ENCODE peak calls at places on chromosomes 6 and 20, in six cellular contexts. I is esophagus squamous epithelium, A is psoas muscle, C is breast epithelium, M is right cardiac atrium, P is tibial nerve. X is an unnamed sample.

GRCh38 chr6:80356000-80356399 is 249.5 kb downstream of the BCKDHB start:
- DNase-seq in C (no peak), A (no peak), P (no peak), I (no peak), M (no peak), X (no peak)

GRCh38 chr6:108940741-108941140 is 92.5 kb downstream of the ARMC2 start:
- DNase-seq in I (no peak), P (no peak), C (no peak), A (no peak), M (no peak), X (no peak)

GRCh38 chr6:18431581-18431980 is 44.4 kb downstream of the RNF144B start:
- DNase-seq in A (no peak), I (no peak), C (no peak), M (no peak), P (no peak), X (no peak)

GRCh38 chr20:10716855-10717254 is 43.1 kb upstream of the JAG1 start:
- DNase-seq in A (no peak), C (no peak), P (no peak), M (no peak), I (no peak), X (no peak)

GRCh38 chr6:81806793-81807565 is 54.5 kb upstream of the TENT5A start:
- DNase-seq in C (no peak), A (no peak), I (no peak), P (no peak), M (no peak), X (no peak)

GRCh38 chr6:11835065-11835464 is 56.5 kb upstream of the ADTRP start:
- DNase-seq in C (no peak), I (no peak), A (no peak), M (no peak), P (no peak), X (no peak)

GRCh38 chr20:17541996-17542395 is 10.8 kb upstream of the BFSP1 start:
- DNase-seq in M (no peak), A (no peak), C (no peak), I (no peak), P (no peak), X (no peak)

GRCh38 chr20:58598271-58599015 is 52.6 kb upstream of the STX16 start:
- DNase-seq in I (no peak), A (peak; percentile 77), C (no peak), P (no peak), M (peak; percentile 88), X (no peak)

GRCh38 chr20:8310618-8311017 is 178.6 kb downstream of the PLCB1 start:
- DNase-seq in M (no peak), P (no peak), I (no peak), C (no peak), A (no peak), X (no peak)

GRCh38 chr6:133432021-133432989 is 191.1 kb downstream of the EYA4 start:
- DNase-seq in M (no peak), P (no peak), I (no peak), C (no peak), A (peak; percentile 77), X (no peak)

GRCh38 chr6:128597956-128598355 is 77.6 kb upstream of the PTPRK start:
- DNase-seq in A (no peak), I (no peak), C (no peak), M (no peak), P (no peak), X (no peak)

GRCh38 chr6:121944361-121944760 is 455.1 kb upstream of the HSF2 start:
- DNase-seq in A (no peak), M (no peak), C (no peak), I (no peak), P (no peak), X (no peak)

GRCh38 chr20:60239981-60240380 is 281.8 kb downstream of the CDH26 start:
- DNase-seq in C (no peak), I (no peak), P (no peak), M (no peak), A (no peak), X (no peak)

GRCh38 chr6:137363805-137364138 is 130.4 kb downstream of the OLIG3 start:
- DNase-seq in P (no peak), A (no peak), C (no peak), I (no peak), M (no peak), X (no peak)

GRCh38 chr20:47379433-47380150 is 23.1 kb upstream of the ZMYND8 start:
- DNase-seq in M (no peak), P (no peak), C (no peak), A (no peak), I (no peak), X (no peak)

GRCh38 chr6:35970181-35970580 is 49.3 kb upstream of the SRPK1 start:
- DNase-seq in A (no peak), M (no peak), C (no peak), I (no peak), P (no peak), X (no peak)

GRCh38 chr20:53668981-53669380 is 75.3 kb upstream of the ZNF217 start:
- DNase-seq in C (no peak), A (no peak), I (no peak), M (no peak), P (no peak), X (no peak)

GRCh38 chr6:56668158-56668557 is 25.5 kb upstream of the DST start:
- DNase-seq in I (no peak), C (no peak), A (no peak), P (no peak), M (no peak), X (no peak)
- H3K27ac ChIP-seq in I (peak overlapping the region; percentile 18), C (peak overlapping the region; percentile 90), A (peak overlapping the region; percentile 94), P (no peak overlapping the region), M (no peak overlapping the region), X (no peak overlapping the region)

DNA sequence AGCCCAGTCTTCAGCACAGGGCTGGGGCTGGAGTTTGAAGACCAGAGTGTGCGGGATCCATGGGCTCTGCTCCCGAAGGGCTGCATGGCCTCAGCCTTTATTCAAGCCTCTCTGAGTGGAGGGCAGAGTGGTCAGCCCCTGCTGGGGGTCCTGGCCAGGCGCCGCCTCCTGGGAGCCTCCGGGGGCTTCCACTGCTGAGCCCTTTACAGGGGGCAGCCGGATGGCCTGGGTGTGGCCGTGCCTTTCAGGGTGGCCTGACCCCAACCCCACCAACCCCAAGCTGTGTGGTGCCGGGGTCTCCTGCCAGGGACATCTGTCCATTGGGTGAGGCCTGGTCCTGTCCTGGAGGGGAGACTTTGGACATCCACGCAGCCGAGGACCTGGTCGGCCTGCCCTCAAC is 76.0 kb upstream of the SLCO4A1 start:
- DNase-seq in P (no peak), M (no peak), C (no peak), A (no peak), I (no peak), X (no peak)
- H3K27me3 ChIP-seq in P (no peaks in the 10 kb centered on the region), M (no peaks in the 10 kb centered on the region), C (peaks cover 74% of the 10 kb centered on the region), A (no peaks in the 10 kb centered on the region), I (peaks cover 2% of the 10 kb centered on the region), X (no peaks in the 10 kb centered on the region)

GRCh38 chr20:32199006-32199405 is 8.5 kb downstream of the PLAGL2 start:
- DNase-seq in P (no peak), C (no peak), I (no peak), M (no peak), A (no peak), X (no peak)

GRCh38 chr20:32204485-32205115 is 2.9 kb downstream of the PLAGL2 start:
- DNase-seq in P (no peak), M (no peak), I (no peak), A (no peak), C (no peak), X (no peak)

GRCh38 chr20:32203556-32204484 is 3.7 kb downstream of the PLAGL2 start:
- DNase-seq in P (no peak), I (no peak), C (peak; percentile 70), A (no peak), M (no peak), X (no peak)

GRCh38 chr20:32201296-32201976 is 6.1 kb downstream of the PLAGL2 start:
- DNase-seq in A (no peak), M (no peak), P (no peak), I (no peak), C (no peak), X (no peak)

GRCh38 chr20:32201977-32202363 is 5.6 kb downstream of the PLAGL2 start:
- DNase-seq in C (peak; percentile 79), M (no peak), P (no peak), I (no peak), A (no peak), X (no peak)
- H3K27ac ChIP-seq in C (peak overlapping the region; percentile 97), M (peak overlapping the region; percentile 68), P (no peak overlapping the region), I (peak overlapping the region; percentile 41), A (peak overlapping the region; percentile 96), X (no peak overlapping the region)

GRCh38 chr6:100458841-100459154 is 5.9 kb downstream of the SIM1 start:
- DNase-seq in A (no peak), M (no peak), I (no peak), C (no peak), P (no peak), X (no peak)

GRCh38 chr6:100457251-100457990 is 7.3 kb downstream of the SIM1 start:
- DNase-seq in M (peak; percentile 32), A (peak; percentile 66), P (no peak), I (no peak), C (no peak), X (no peak)

GRCh38 chr6:100456178-100456880 is 8.4 kb downstream of the SIM1 start:
- DNase-seq in M (no peak), C (no peak), A (no peak), I (no peak), P (no peak), X (no peak)

GRCh38 chr6:100455230-100456124 is 9.2 kb downstream of the SIM1 start:
- DNase-seq in C (no peak), I (no peak), M (peak; percentile 21), A (peak; percentile 64), P (no peak), X (no peak)

GRCh38 chr6:100456881-100457220 is 7.9 kb downstream of the SIM1 start:
- DNase-seq in P (no peak), A (no peak), I (no peak), M (no peak), C (no peak), X (no peak)
- H3K27me3 ChIP-seq in P (peaks cover 10% of the 10 kb centered on the region), A (peaks cover 46% of the 10 kb centered on the region), I (peaks cover 62% of the 10 kb centered on the region), M (peaks cover 7% of the 10 kb centered on the region), C (peaks cover 100% of the 10 kb centered on the region), X (peaks cover 77% of the 10 kb centered on the region)

GRCh38 chr6:33670971-33671370 is 40.5 kb downstream of the UQCC2 start:
- DNase-seq in A (no peak), I (no peak), C (no peak), M (peak; percentile 47), P (no peak), X (no peak)
- H3K27ac ChIP-seq in A (no peak overlapping the region), I (peak overlapping the region; percentile 63), C (no peak overlapping the region), M (no peak overlapping the region), P (no peak overlapping the region), X (no peak overlapping the region)

GRCh38 chr6:167146173-167146572 is 11.6 kb downstream of the GPR31 start:
- DNase-seq in C (no peak), P (no peak), I (no peak), A (no peak), M (no peak), X (no peak)

GRCh38 chr6:167150815-167151557 is 6.8 kb downstream of the GPR31 start:
- DNase-seq in P (no peak), M (no peak), I (no peak), C (no peak), A (no peak), X (no peak)

GRCh38 chr6:167151648-167152047 is 6.1 kb downstream of the GPR31 start:
- DNase-seq in I (no peak), P (no peak), C (no peak), M (no peak), A (no peak), X (no peak)

GRCh38 chr6:167146977-167147376 is 10.8 kb downstream of the GPR31 start:
- DNase-seq in P (no peak), M (no peak), C (no peak), A (no peak), I (no peak), X (no peak)

GRCh38 chr6:167148997-167149396 is 8.8 kb downstream of the GPR31 start:
- DNase-seq in C (no peak), A (no peak), I (no peak), P (no peak), M (no peak), X (no peak)
- H3K27me3 ChIP-seq in C (peaks cover 23% of the 10 kb centered on the region), A (peaks cover 24% of the 10 kb centered on the region), I (no peaks in the 10 kb centered on the region), P (no peaks in the 10 kb centered on the region), M (no peaks in the 10 kb centered on the region), X (no peaks in the 10 kb centered on the region)